ENCODE peak calls at places on chromosomes 7 and 10, in eight cellular contexts. J is GM20000; X is SW480; D is AG08396; R is activated T-cell treated with anti-CD3 and anti-CD28 coated beads, Interleukin-2, amount 50 U/mL, for 1 hour; Q is NCI-H446; L is stimulated activated naive B cell treated with anti-CD40 and anti-IgM and Interleukin-4, amounts not matched to agents 10 μg/mL and 1 μg/mL and 100 μg/mL, for 72 hours; B is tibial artery. V is an unnamed sample.

GRCh38 chr7:16660702-16661464 is 14.9 kb downstream of the BZW2 start:
- DNase-seq in D (peak), R (no peak), B (no peak), X (peak), J (no peak), Q (no peak), L (no peak), V (no peak)

GRCh38 chr10:110364531-110364937 is 59.8 kb upstream of the SMNDC1 start:
- DNase-seq in Q (no peak), D (no peak), R (no peak), X (no peak), L (no peak), J (no peak), B (peak), V (no peak)

GRCh38 chr10:43048301-43049051 is 28.4 kb upstream of the RET start:
- DNase-seq in L (no peak), B (peak), R (no peak), X (no peak), J (no peak), Q (no peak), D (peak), V (no peak)

GRCh38 chr7:96663457-96663856 is 46.2 kb downstream of the SEM1 start:
- DNase-seq in J (peak), Q (no peak), L (no peak), D (no peak), R (no peak), X (no peak), B (no peak), V (no peak)

GRCh38 chr10:74593470-74593869 is 232.9 kb upstream of the KAT6B start:
- DNase-seq in R (no peak), Q (no peak), B (no peak), J (no peak), D (peak), X (no peak), L (no peak), V (no peak)

GRCh38 chr10:31759124-31759798 is 169.4 kb downstream of the ARHGAP12 start:
- DNase-seq in J (peak), Q (no peak), X (peak), L (peak), B (peak), R (peak), D (peak), V (no peak)

GRCh38 chr7:40715053-40715430 is 580.2 kb downstream of the SUGCT start:
- DNase-seq in B (no peak), D (peak), X (no peak), J (no peak), L (no peak), Q (no peak), R (no peak), V (no peak)

GRCh38 chr10:22669163-22669711 is 45.1 kb downstream of the PIP4K2A start:
- DNase-seq in X (no peak), R (no peak), D (no peak), J (no peak), L (no peak), B (no peak), Q (no peak), V (no peak)

GRCh38 chr10:117345143-117345542 is 30.1 kb downstream of the PDZD8 start:
- DNase-seq in J (no peak), L (no peak), R (no peak), B (no peak), X (no peak), D (no peak), Q (no peak), V (peak)

GRCh38 chr10:16992611-16993119 is 136.9 kb downstream of the CUBN start:
- DNase-seq in B (no peak), R (no peak), X (no peak), J (no peak), Q (no peak), L (no peak), D (no peak), V (no peak)

GRCh38 chr10:17951868-17952371 is at the start of gene SLC39A12:
- DNase-seq in R (no peak), L (no peak), D (peak), B (no peak), X (no peak), Q (no peak), J (no peak), V (no peak)

GRCh38 chr10:128123853-128124252 is 2.4 kb downstream of the MKI67 start:
- DNase-seq in X (no peak), L (no peak), J (no peak), Q (no peak), B (no peak), R (no peak), D (peak), V (no peak)

GRCh38 chr10:98611432-98611831 is 164.7 kb upstream of the HPS1 start:
- DNase-seq in Q (no peak), X (no peak), J (no peak), B (no peak), D (no peak), L (no peak), R (no peak), V (no peak)

GRCh38 chr10:29535012-29535777 is 99.6 kb downstream of the SVIL start:
- DNase-seq in L (no peak), B (no peak), J (no peak), D (peak), X (peak), R (no peak), Q (no peak), V (no peak)

GRCh38 chr10:69348824-69349541 is 67.7 kb downstream of the TACR2 start:
- DNase-seq in J (no peak), D (peak), B (peak), R (no peak), X (no peak), Q (no peak), L (no peak), V (no peak)

GRCh38 chr10:45373003-45373782 is 823 bp upstream of the ALOX5 start:
- DNase-seq in X (peak), J (peak), B (no peak), R (peak), Q (no peak), D (no peak), L (peak), V (no peak)

GRCh38 chr7:113000316-113001020 is 86.2 kb downstream of the GPR85 start:
- DNase-seq in X (no peak), L (no peak), Q (no peak), R (no peak), J (no peak), D (no peak), B (no peak), V (no peak)

GRCh38 chr7:96189129-96189815 is 132.6 kb downstream of the SLC25A13 start:
- DNase-seq in J (no peak), D (no peak), R (no peak), Q (no peak), L (no peak), B (no peak), X (no peak), V (no peak)

GRCh38 chr10:113030453-113030852 is 80.4 kb downstream of the TCF7L2 start:
- DNase-seq in J (no peak), D (no peak), Q (no peak), L (no peak), B (no peak), X (no peak), R (no peak), V (no peak)